ENCODE peak calls at places on chromosomes 5 and 9, in ten cellular contexts. B, L, U, Y, V, K, I, D, Z and Q are unnamed samples.

GRCh38 chr5:75239681-75240080 is 3.0 kb upstream of the ANKRD31 start:
- DNase-seq in B (no peak), L (no peak), U (no peak), Y (no peak), V (no peak), K (no peak), I (peak; percentile 33), D (no peak), Z (no peak), Q (no peak)

GRCh38 chr9:120542701-120543490 is 37.1 kb downstream of the CDK5RAP2 start:
- DNase-seq in B (no peak), L (no peak), U (no peak), Y (peak; percentile 48), V (no peak), K (no peak), I (no peak), D (no peak), Z (no peak), Q (no peak)

GRCh38 chr9:136244116-136244775 is 1.4 kb downstream of the QSOX2 start:
- DNase-seq in B (no peak), L (no peak), U (no peak), Y (no peak), V (no peak), K (no peak), I (no peak), D (peak; percentile 3), Z (peak; percentile 51), Q (peak; percentile 51)

GRCh38 chr9:137218754-137219271 is 3.2 kb downstream of the RNF208 start:
- DNase-seq in B (no peak), L (no peak), U (no peak), Y (peak; percentile 58), V (peak; percentile 68), K (no peak), I (peak; percentile 70), D (no peak), Z (no peak), Q (no peak)

GRCh38 chr5:53368516-53368915 is 111.9 kb upstream of the FST start:
- DNase-seq in B (no peak), L (no peak), U (no peak), Y (peak; percentile 83), V (no peak), K (no peak), I (no peak), D (no peak), Z (peak; percentile 0), Q (no peak)

GRCh38 chr5:119417891-119418781 is 34.2 kb upstream of the HSD17B4 start:
- DNase-seq in B (no peak), L (no peak), U (no peak), Y (peak; percentile 81), V (no peak), K (no peak), I (no peak), D (no peak), Z (no peak), Q (no peak)

GRCh38 chr9:20771721-20772120 is 87.7 kb downstream of the FOCAD start:
- DNase-seq in B (no peak), L (no peak), U (no peak), Y (no peak), V (no peak), K (no peak), I (no peak), D (no peak), Z (no peak), Q (no peak)

GRCh38 chr5:6759401-6759800 is 46.2 kb downstream of the TENT4A start:
- DNase-seq in B (no peak), L (no peak), U (no peak), Y (peak; percentile 15), V (no peak), K (no peak), I (peak; percentile 11), D (no peak), Z (no peak), Q (no peak)

GRCh38 chr5:123422433-123423277 is 548 bp downstream of the CEP120 start:
- DNase-seq in B (no peak), L (peak; percentile 33), U (peak; percentile 2), Y (peak; percentile 42), V (no peak), K (peak; percentile 79), I (peak; percentile 10), D (no peak), Z (peak; percentile 72), Q (peak; percentile 52)

GRCh38 chr5:600551-601541 is 11.3 kb upstream of the CEP72 start:
- DNase-seq in B (no peak), L (no peak), U (no peak), Y (no peak), V (no peak), K (peak; percentile 82), I (peak; percentile 74), D (peak; percentile 87), Z (peak; percentile 76), Q (no peak)

GRCh38 chr5:116738270-116738947 is 163.8 kb upstream of the SEMA6A start:
- DNase-seq in B (no peak), L (no peak), U (no peak), Y (no peak), V (no peak), K (no peak), I (no peak), D (no peak), Z (no peak), Q (no peak)

GRCh38 chr5:53433036-53433435 is 47.4 kb upstream of the FST start:
- DNase-seq in B (no peak), L (no peak), U (no peak), Y (no peak), V (no peak), K (no peak), I (no peak), D (no peak), Z (no peak), Q (no peak)

GRCh38 chr5:10635257-10635860 is 71.5 kb downstream of the ANKRD33B start:
- DNase-seq in B (peak; percentile 19), L (no peak), U (peak; percentile 40), Y (peak; percentile 65), V (no peak), K (no peak), I (no peak), D (no peak), Z (no peak), Q (no peak)

GRCh38 chr5:137036630-137037029 is 462.5 kb downstream of the SPOCK1 start:
- DNase-seq in B (no peak), L (peak; percentile 11), U (no peak), Y (no peak), V (no peak), K (no peak), I (peak; percentile 86), D (no peak), Z (peak; percentile 85), Q (no peak)

GRCh38 chr5:151707566-151707965 is 20.9 kb upstream of the SPARC start:
- DNase-seq in B (no peak), L (no peak), U (no peak), Y (no peak), V (no peak), K (no peak), I (no peak), D (no peak), Z (no peak), Q (no peak)

GRCh38 chr5:43294226-43294625 is 19.0 kb downstream of the HMGCS1 start:
- DNase-seq in B (no peak), L (no peak), U (no peak), Y (peak; percentile 90), V (no peak), K (no peak), I (no peak), D (no peak), Z (no peak), Q (no peak)

GRCh38 chr9:114037961-114038723 is 40.0 kb downstream of the AMBP start:
- DNase-seq in B (no peak), L (no peak), U (no peak), Y (no peak), V (no peak), K (peak; percentile 66), I (no peak), D (no peak), Z (peak; percentile 5), Q (no peak)

GRCh38 chr9:121333950-121334773 is 35.9 kb downstream of the STOM start:
- DNase-seq in B (no peak), L (no peak), U (no peak), Y (no peak), V (no peak), K (no peak), I (no peak), D (no peak), Z (no peak), Q (no peak)

GRCh38 chr5:118430076-118430475 is 558.3 kb downstream of the DTWD2 start:
- DNase-seq in B (no peak), L (no peak), U (no peak), Y (no peak), V (no peak), K (no peak), I (no peak), D (no peak), Z (no peak), Q (no peak)

GRCh38 chr5:113900831-113901230 is 387.3 kb downstream of the YTHDC2 start:
- DNase-seq in B (no peak), L (no peak), U (no peak), Y (no peak), V (no peak), K (no peak), I (no peak), D (no peak), Z (no peak), Q (no peak)

GRCh38 chr9:129712595-129713524 is 40.0 kb downstream of the PTGES start:
- DNase-seq in B (no peak), L (no peak), U (no peak), Y (peak; percentile 79), V (no peak), K (no peak), I (no peak), D (no peak), Z (no peak), Q (no peak)

GRCh38 chr9:10265102-10265708 is 347.6 kb downstream of the PTPRD start:
- DNase-seq in B (no peak), L (no peak), U (no peak), Y (peak; percentile 96), V (no peak), K (no peak), I (no peak), D (no peak), Z (no peak), Q (no peak)

GRCh38 chr5:23164971-23165370 is 311.8 kb upstream of the CDH12 start:
- DNase-seq in B (no peak), L (no peak), U (no peak), Y (no peak), V (no peak), K (no peak), I (no peak), D (no peak), Z (no peak), Q (no peak)

GRCh38 chr5:158538506-158539074 is 561.1 kb downstream of the EBF1 start:
- DNase-seq in B (no peak), L (no peak), U (no peak), Y (no peak), V (peak; percentile 7), K (no peak), I (no peak), D (no peak), Z (no peak), Q (no peak)

GRCh38 chr9:122158202-122158601 is 1.4 kb downstream of the NDUFA8 start:
- DNase-seq in B (peak; percentile 14), L (no peak), U (no peak), Y (peak; percentile 63), V (peak; percentile 28), K (no peak), I (no peak), D (no peak), Z (peak; percentile 36), Q (no peak)

GRCh38 chr9:81394816-81395215 is 294.5 kb downstream of the TLE1 start:
- DNase-seq in B (no peak), L (no peak), U (no peak), Y (no peak), V (no peak), K (no peak), I (no peak), D (no peak), Z (no peak), Q (no peak)

GRCh38 chr9:109342878-109343277 is 22.0 kb upstream of the EPB41L4B start:
- DNase-seq in B (no peak), L (no peak), U (no peak), Y (no peak), V (peak; percentile 34), K (no peak), I (no peak), D (no peak), Z (no peak), Q (no peak)

GRCh38 chr9:32587901-32588300 is 14.9 kb upstream of the NDUFB6 start:
- DNase-seq in B (no peak), L (no peak), U (no peak), Y (peak; percentile 17), V (no peak), K (no peak), I (no peak), D (no peak), Z (no peak), Q (no peak)